ENCODE peak calls at places on chromosomes 11 and 22, in four cellular contexts. One of them, this sample, is unnamed.
A peak's percentile ranks its signal among the peaks of the same experiment; 100 is the strongest.

GRCh38 chr11:69640995-69641581 is at the start of gene CCND1:
- DNase-seq in GM12878: no peak
- DNase-seq in K562: peak; percentile 48
- DNase-seq in HepG2: peak; percentile 95
- DNase-seq in this sample: peak; percentile 89

GRCh38 chr22:36253523-36254490 is 874 bp downstream of the APOL1 start:
- DNase-seq in HepG2: no peak
- DNase-seq in K562: no peak
- DNase-seq in GM12878: no peak
- DNase-seq in this sample: peak; percentile 29

GRCh38 chr22:35842954-35843353 is 125.3 kb downstream of the APOL5 start:
- DNase-seq in HepG2: peak; percentile 61
- DNase-seq in K562: peak; percentile 11
- DNase-seq in GM12878: no peak
- DNase-seq in this sample: peak; percentile 49

GRCh38 chr11:64560139-64560771 is 30.8 kb upstream of the SLC22A12 start:
- DNase-seq in K562: no peak
- DNase-seq in GM12878: no peak
- DNase-seq in HepG2: no peak
- DNase-seq in this sample: no peak

GRCh38 chr11:111269146-111269868 is 23.8 kb downstream of the POU2AF2 start:
- DNase-seq in K562: no peak
- DNase-seq in GM12878: no peak
- DNase-seq in HepG2: peak; percentile 81
- DNase-seq in this sample: no peak

GRCh38 chr11:76634934-76635333 is 35.6 kb downstream of the LRRC32 start:
- DNase-seq in HepG2: no peak
- DNase-seq in GM12878: no peak
- DNase-seq in K562: no peak
- DNase-seq in this sample: no peak

GRCh38 chr11:117618956-117619355 is 178.1 kb downstream of the DSCAML1 start:
- DNase-seq in HepG2: no peak
- DNase-seq in K562: no peak
- DNase-seq in GM12878: no peak
- DNase-seq in this sample: peak; percentile 69

GRCh38 chr11:115311949-115312348 is 192.3 kb downstream of the CADM1 start:
- DNase-seq in HepG2: no peak
- DNase-seq in GM12878: no peak
- DNase-seq in K562: no peak
- DNase-seq in this sample: no peak

GRCh38 chr11:32039149-32039548 is 51.7 kb upstream of the RCN1 start:
- DNase-seq in GM12878: no peak
- DNase-seq in HepG2: no peak
- DNase-seq in K562: no peak
- DNase-seq in this sample: no peak

GRCh38 chr11:15800121-15800800 is 556.1 kb downstream of the SOX6 start:
- DNase-seq in GM12878: no peak
- DNase-seq in K562: no peak
- DNase-seq in HepG2: no peak
- DNase-seq in this sample: no peak

GRCh38 chr11:111455291-111456085 is 56.7 kb downstream of the BTG4 start:
- DNase-seq in HepG2: no peak
- DNase-seq in GM12878: no peak
- DNase-seq in K562: no peak
- DNase-seq in this sample: peak; percentile 7

GRCh38 chr22:36430863-36431262 is 43.1 kb upstream of the MYH9 start:
- DNase-seq in HepG2: peak; percentile 52
- DNase-seq in GM12878: no peak
- DNase-seq in K562: peak; percentile 31
- DNase-seq in this sample: no peak

GRCh38 chr11:73269353-73270088 is 2.6 kb upstream of the P2RY6 start:
- DNase-seq in HepG2: no peak
- DNase-seq in GM12878: no peak
- DNase-seq in K562: no peak
- DNase-seq in this sample: no peak

GRCh38 chr11:112381578-112381977 is 120.9 kb upstream of the PLET1 start:
- DNase-seq in K562: no peak
- DNase-seq in HepG2: no peak
- DNase-seq in GM12878: no peak
- DNase-seq in this sample: no peak

GRCh38 chr11:123221074-123221473 is 26.0 kb upstream of the CLMP start:
- DNase-seq in GM12878: no peak
- DNase-seq in HepG2: no peak
- DNase-seq in K562: no peak
- DNase-seq in this sample: no peak

GRCh38 chr11:86663741-86664140 is 8.7 kb downstream of the ME3 start:
- DNase-seq in K562: no peak
- DNase-seq in HepG2: no peak
- DNase-seq in GM12878: no peak
- DNase-seq in this sample: no peak

GRCh38 chr22:47304854-47305253 is 542.4 kb downstream of the TBC1D22A start:
- DNase-seq in K562: no peak
- DNase-seq in GM12878: no peak
- DNase-seq in HepG2: no peak
- DNase-seq in this sample: no peak

GRCh38 chr11:104134760-104135159 is 29.2 kb downstream of the PDGFD start:
- DNase-seq in HepG2: no peak
- DNase-seq in K562: no peak
- DNase-seq in GM12878: no peak
- DNase-seq in this sample: no peak

GRCh38 chr11:1158681-1159525 is 1.1 kb downstream of the MUC5AC start:
- DNase-seq in HepG2: no peak
- DNase-seq in K562: no peak
- DNase-seq in GM12878: no peak
- DNase-seq in this sample: peak; percentile 47

GRCh38 chr11:69463181-69463891 is 18.1 kb upstream of the LINC01488 start:
- DNase-seq in HepG2: peak; percentile 36
- DNase-seq in K562: no peak
- DNase-seq in GM12878: no peak
- DNase-seq in this sample: peak; percentile 88

GRCh38 chr11:118876261-118876660 is 7.4 kb upstream of the CXCR5 start:
- DNase-seq in K562: no peak
- DNase-seq in HepG2: no peak
- DNase-seq in GM12878: no peak
- DNase-seq in this sample: no peak

GRCh38 chr11:2671748-2672147 is 28.0 kb downstream of the KCNQ1OT1 start:
- DNase-seq in K562: no peak
- DNase-seq in GM12878: no peak
- DNase-seq in HepG2: no peak
- DNase-seq in this sample: no peak
- TF ChIP-seq ZBTB33 in K562: no peak
- TF ChIP-seq ZBTB33 in GM12878: no peak
- TF ChIP-seq ZBTB33 in HepG2: no peak
- TF ChIP-seq ZBTB33 in this sample: no peak

DNA sequence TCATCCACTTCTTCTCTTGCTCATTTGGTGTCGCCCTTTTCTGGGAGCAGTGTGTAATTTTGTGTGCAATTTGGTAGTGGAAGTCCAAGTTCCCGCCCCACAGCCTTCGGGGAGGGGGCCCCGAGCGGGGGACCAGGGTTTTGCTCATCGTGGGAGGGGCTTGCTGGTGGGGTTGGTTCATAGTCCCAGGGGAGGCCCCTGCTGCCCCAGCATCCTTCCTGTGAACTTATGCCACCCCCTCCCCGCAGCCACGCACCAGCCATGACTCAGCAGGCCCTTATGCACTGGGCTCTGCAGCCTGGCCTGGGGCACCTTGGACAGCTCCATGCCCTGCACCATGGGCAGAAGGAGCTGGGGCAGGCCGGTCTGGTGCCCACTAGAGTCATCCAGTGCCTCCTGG is 1183.6 kb downstream of the BRD1 start:
- DNase-seq in GM12878: no peak
- DNase-seq in HepG2: peak; percentile 46
- DNase-seq in K562: no peak
- DNase-seq in this sample: no peak
- TF ChIP-seq CHD2 in GM12878: no peak
- TF ChIP-seq CHD2 in HepG2: no peak
- TF ChIP-seq CHD2 in K562: no peak
- TF ChIP-seq CHD2 in this sample: no peak

DNA sequence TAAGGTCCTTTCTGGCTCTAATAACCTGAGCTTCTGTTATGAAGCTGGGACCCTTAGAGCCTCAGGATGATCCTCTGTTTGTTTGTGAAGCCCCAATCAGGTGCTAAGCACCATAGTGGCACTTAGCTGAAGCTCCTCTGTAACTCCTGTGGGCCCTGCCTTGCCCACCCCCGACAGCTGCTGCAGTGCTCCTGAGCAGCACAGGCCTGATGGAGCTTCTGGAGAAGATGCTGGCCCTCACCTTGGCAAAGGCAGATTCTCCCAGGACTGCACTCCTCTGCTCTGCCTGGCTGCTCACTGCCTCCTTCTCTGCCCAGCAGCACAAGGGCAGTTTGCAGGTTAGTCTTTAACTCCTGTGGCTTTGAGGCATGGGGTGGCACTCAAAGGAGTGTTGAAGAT is 19.0 kb upstream of the CCDC134 start:
- DNase-seq in K562: no peak
- DNase-seq in HepG2: no peak
- DNase-seq in GM12878: no peak
- DNase-seq in this sample: no peak
- TF ChIP-seq JUND in K562: no peak
- TF ChIP-seq JUND in HepG2: no peak
- TF ChIP-seq JUND in GM12878: no peak
- TF ChIP-seq JUND in this sample: no peak

GRCh38 chr11:14409891-14410290 is 50.9 kb upstream of the RRAS2 start:
- DNase-seq in K562: no peak
- DNase-seq in GM12878: no peak
- DNase-seq in HepG2: no peak
- DNase-seq in this sample: no peak

GRCh38 chr11:14414470-14415461 is 55.8 kb upstream of the RRAS2 start:
- DNase-seq in HepG2: no peak
- DNase-seq in GM12878: peak; percentile 41
- DNase-seq in K562: peak; percentile 52
- DNase-seq in this sample: no peak

GRCh38 chr11:14411818-14412217 is 52.8 kb upstream of the RRAS2 start:
- DNase-seq in K562: no peak
- DNase-seq in HepG2: no peak
- DNase-seq in GM12878: no peak
- DNase-seq in this sample: no peak

GRCh38 chr11:14417186-14417585 is 58.2 kb upstream of the RRAS2 start:
- DNase-seq in K562: no peak
- DNase-seq in HepG2: no peak
- DNase-seq in GM12878: no peak
- DNase-seq in this sample: no peak

GRCh38 chr11:14413307-14414072 is 54.5 kb upstream of the RRAS2 start:
- DNase-seq in GM12878: no peak
- DNase-seq in K562: peak; percentile 50
- DNase-seq in HepG2: no peak
- DNase-seq in this sample: no peak
- TF ChIP-seq ZBTB33 in GM12878: no peak
- TF ChIP-seq ZBTB33 in K562: no peak
- TF ChIP-seq ZBTB33 in HepG2: no peak
- TF ChIP-seq ZBTB33 in this sample: no peak

This sample was measured in SK-N-SH.